ENCODE peak calls at places on chromosomes 12 and 14, in four cellular contexts. One of them, this sample, is unnamed. For H3K27me3, the result is how much of the 10 kb centered on the place peaks cover.

GRCh38 chr14:56100556-56100955 is 17.7 kb upstream of the PELI2 start:
- DNase-seq in GM23248: peak
- DNase-seq in colonic mucosa: no peak
- DNase-seq in A673: no peak
- DNase-seq in this sample: no peak

GRCh38 chr14:98136019-98136418 is 1136.0 kb downstream of the BCL11B start:
- DNase-seq in GM23248: no peak
- DNase-seq in colonic mucosa: no peak
- DNase-seq in A673: no peak
- DNase-seq in this sample: no peak

GRCh38 chr12:92859650-92860386 is 69.3 kb downstream of the EEA1 start:
- DNase-seq in GM23248: no peak
- DNase-seq in colonic mucosa: no peak
- DNase-seq in A673: peak
- DNase-seq in this sample: no peak

GRCh38 chr12:68617160-68617926 is 6.6 kb downstream of the RAP1B start:
- DNase-seq in GM23248: peak
- DNase-seq in colonic mucosa: no peak
- DNase-seq in A673: no peak
- DNase-seq in this sample: no peak

GRCh38 chr12:31651893-31652521 is 7.5 kb upstream of the ETFBKMT start:
- DNase-seq in GM23248: no peak
- DNase-seq in colonic mucosa: no peak
- DNase-seq in A673: no peak
- DNase-seq in this sample: no peak

GRCh38 chr14:93906341-93907329 is 20.5 kb upstream of the FAM181A start:
- DNase-seq in GM23248: peak
- DNase-seq in colonic mucosa: peak
- DNase-seq in A673: peak
- DNase-seq in this sample: peak

GRCh38 chr12:104656383-104656782 is 199.6 kb downstream of the CHST11 start:
- DNase-seq in GM23248: no peak
- DNase-seq in colonic mucosa: no peak
- DNase-seq in A673: no peak
- DNase-seq in this sample: no peak

GRCh38 chr12:53722450-53723041 is 4.7 kb downstream of the CALCOCO1 start:
- DNase-seq in GM23248: no peak
- DNase-seq in colonic mucosa: no peak
- DNase-seq in A673: no peak
- DNase-seq in this sample: no peak

GRCh38 chr14:35390577-35391387 is 13.8 kb downstream of the NFKBIA start:
- DNase-seq in GM23248: peak
- DNase-seq in colonic mucosa: no peak
- DNase-seq in A673: peak
- DNase-seq in this sample: no peak

GRCh38 chr12:1906579-1906978 is 11.9 kb downstream of the CACNA2D4 start:
- DNase-seq in GM23248: no peak
- DNase-seq in colonic mucosa: peak
- DNase-seq in A673: no peak
- DNase-seq in this sample: no peak

GRCh38 chr12:1830981-1831930 is 10.9 kb downstream of the LRTM2 start:
- DNase-seq in GM23248: peak
- DNase-seq in colonic mucosa: no peak
- DNase-seq in A673: no peak
- DNase-seq in this sample: peak

GRCh38 chr12:103326190-103326589 is 169.6 kb downstream of the C12orf42 start:
- DNase-seq in GM23248: peak
- DNase-seq in colonic mucosa: no peak
- DNase-seq in A673: peak
- DNase-seq in this sample: no peak

GRCh38 chr12:79409562-79409961 is 281.2 kb downstream of the PAWR start:
- DNase-seq in GM23248: peak
- DNase-seq in colonic mucosa: no peak
- DNase-seq in A673: peak
- DNase-seq in this sample: no peak

GRCh38 chr14:25908707-25909106 is 689.1 kb downstream of the NOVA1 start:
- DNase-seq in GM23248: no peak
- DNase-seq in colonic mucosa: no peak
- DNase-seq in A673: no peak
- DNase-seq in this sample: no peak

GRCh38 chr12:51323966-51324895 is at the start of gene BIN2:
- DNase-seq in GM23248: no peak
- DNase-seq in colonic mucosa: no peak
- DNase-seq in A673: no peak
- DNase-seq in this sample: no peak
- H3K4me3 ChIP-seq in GM23248: no peak
- H3K4me3 ChIP-seq in colonic mucosa: peak
- H3K4me3 ChIP-seq in A673: no peak
- H3K4me3 ChIP-seq in this sample: no peak

DNA sequence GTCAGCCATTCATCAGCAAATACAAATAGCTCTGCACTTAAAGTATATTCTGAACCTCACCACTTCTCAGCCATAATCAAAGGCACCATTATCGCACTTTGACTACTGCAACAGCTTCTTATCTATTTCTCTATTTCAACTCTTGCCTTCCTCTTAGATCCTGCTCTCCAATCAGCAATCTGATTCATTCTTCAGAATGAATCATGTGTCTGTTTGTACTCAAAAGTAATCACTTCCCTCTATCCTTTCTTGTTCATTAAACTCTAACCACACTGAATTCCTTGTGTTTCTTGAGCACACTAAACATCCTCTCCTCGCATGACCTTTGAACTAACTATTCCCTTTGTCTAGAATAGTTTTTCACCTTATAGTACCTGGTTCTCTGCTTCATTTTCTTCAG is 12.8 kb upstream of the OR4E1 start:
- DNase-seq in GM23248: no peak
- DNase-seq in colonic mucosa: no peak
- DNase-seq in A673: no peak
- DNase-seq in this sample: no peak
- H3K27me3 ChIP-seq in GM23248: under half
- H3K27me3 ChIP-seq in colonic mucosa: under half
- H3K27me3 ChIP-seq in A673: under half
- H3K27me3 ChIP-seq in this sample: under half

DNA sequence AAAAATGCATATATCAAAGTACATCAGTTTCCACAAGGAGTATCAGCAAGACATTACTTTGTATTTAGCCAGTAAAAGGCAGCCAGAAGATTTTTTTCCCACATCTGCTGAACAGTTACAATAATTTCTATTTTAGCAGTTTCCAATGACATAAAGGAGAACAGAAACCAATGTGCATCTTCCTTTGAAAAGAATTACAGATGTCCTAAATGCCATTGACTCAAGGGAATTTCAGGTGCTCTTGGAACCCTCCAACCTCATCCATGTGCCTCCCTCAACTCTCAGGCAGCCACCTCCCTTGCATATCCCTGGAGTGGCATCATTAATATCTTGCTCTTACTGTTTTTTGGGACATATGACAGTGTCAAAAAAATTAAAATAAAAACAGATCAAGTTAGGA is 62.2 kb upstream of the ST8SIA1 start:
- DNase-seq in GM23248: no peak
- DNase-seq in colonic mucosa: no peak
- DNase-seq in A673: no peak
- DNase-seq in this sample: no peak
- H3K4me3 ChIP-seq in GM23248: no peak
- H3K4me3 ChIP-seq in colonic mucosa: no peak
- H3K4me3 ChIP-seq in A673: no peak
- H3K4me3 ChIP-seq in this sample: no peak

DNA sequence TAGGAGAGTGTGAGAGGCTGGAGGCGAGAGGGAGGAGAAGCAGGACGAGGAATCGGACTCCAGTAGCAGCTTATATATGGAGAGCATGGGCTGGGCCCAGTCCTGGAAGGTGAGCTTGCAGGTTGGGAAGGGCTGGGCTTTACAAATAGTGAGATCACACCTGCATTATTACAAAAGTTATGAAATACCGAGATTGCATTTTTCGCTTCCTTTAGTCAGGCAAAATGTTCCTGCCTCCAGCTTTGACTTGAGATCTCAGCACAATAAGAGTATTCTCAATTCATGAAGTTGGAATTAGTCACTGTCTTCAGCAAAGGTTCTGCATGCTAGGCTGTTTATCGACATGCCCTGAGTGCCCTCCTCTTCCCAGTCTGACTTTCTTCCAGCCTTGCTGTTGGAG is at the start of gene KRT6B:
- DNase-seq in GM23248: no peak
- DNase-seq in colonic mucosa: no peak
- DNase-seq in A673: no peak
- DNase-seq in this sample: no peak
- H3K27me3 ChIP-seq in GM23248: under half
- H3K27me3 ChIP-seq in colonic mucosa: under half
- H3K27me3 ChIP-seq in A673: under half
- H3K27me3 ChIP-seq in this sample: under half

DNA sequence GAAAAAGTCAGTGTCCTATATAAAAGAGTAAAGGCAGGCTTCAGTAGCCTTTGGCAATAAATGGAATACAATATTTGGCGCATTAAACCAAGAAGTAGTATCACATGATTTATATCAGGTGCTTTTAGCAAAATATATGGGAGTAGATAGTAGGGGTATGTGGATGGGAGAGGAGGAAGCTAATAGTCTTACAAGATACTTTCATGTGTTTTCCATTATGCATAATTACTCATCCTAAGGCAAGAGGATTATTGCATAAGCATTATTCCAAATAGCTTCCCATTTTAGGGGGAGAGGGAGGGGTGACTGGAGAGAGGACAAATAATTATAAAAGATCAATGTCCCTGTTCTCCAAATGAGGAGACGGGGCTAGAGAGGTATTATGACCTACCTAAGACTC is 104.3 kb downstream of the DUSP6 start:
- DNase-seq in GM23248: peak
- DNase-seq in colonic mucosa: no peak
- DNase-seq in A673: no peak
- DNase-seq in this sample: no peak
- H3K4me3 ChIP-seq in GM23248: no peak
- H3K4me3 ChIP-seq in colonic mucosa: no peak
- H3K4me3 ChIP-seq in A673: no peak
- H3K4me3 ChIP-seq in this sample: no peak

GRCh38 chr12:114443607-114444421 is 37.9 kb upstream of the TBX5 start:
- DNase-seq in GM23248: no peak
- DNase-seq in colonic mucosa: no peak
- DNase-seq in A673: no peak
- DNase-seq in this sample: no peak
- H3K27me3 ChIP-seq in GM23248: under half
- H3K27me3 ChIP-seq in colonic mucosa: half or more
- H3K27me3 ChIP-seq in A673: half or more
- H3K27me3 ChIP-seq in this sample: under half

DNA sequence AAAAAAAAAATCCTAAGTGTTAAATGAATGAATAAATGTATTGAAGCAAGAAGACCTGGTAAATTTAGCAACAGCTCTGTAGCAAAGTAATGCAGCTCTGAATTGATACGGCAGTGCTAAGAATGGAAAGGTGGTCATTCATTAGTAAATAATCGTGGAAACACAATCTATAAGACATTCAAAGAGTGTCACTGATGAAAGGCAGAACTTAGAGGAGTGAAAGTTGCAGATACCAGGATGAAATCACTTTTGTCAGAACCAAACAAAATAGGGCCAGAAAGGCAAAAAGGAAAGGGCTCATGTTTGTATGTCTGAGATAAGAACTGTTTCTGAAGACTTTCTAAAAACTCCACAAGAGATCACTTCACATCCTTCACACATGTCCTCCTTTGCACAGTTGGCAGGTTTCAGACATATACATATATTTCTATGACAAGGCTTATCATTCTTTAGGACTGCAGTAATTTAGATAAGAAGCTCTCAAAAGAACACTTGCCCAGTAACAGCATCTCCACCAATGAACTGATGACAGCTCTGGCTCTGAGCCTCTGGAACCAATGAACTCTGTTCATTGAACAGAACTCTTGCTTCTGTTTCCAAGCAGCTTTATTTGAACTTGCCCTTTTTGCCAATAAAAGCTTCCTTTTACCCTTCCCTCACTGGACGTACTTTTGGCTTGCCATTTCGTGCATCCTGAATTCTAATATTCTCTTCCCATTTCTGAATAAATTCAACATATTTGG is 4.2 kb upstream of the LRR1 start:
- DNase-seq in GM23248: peak
- DNase-seq in colonic mucosa: peak
- DNase-seq in A673: no peak
- DNase-seq in this sample: peak
- H3K4me3 ChIP-seq in GM23248: no peak
- H3K4me3 ChIP-seq in colonic mucosa: no peak
- H3K4me3 ChIP-seq in A673: no peak
- H3K4me3 ChIP-seq in this sample: no peak

GRCh38 chr12:132208153-132208823 is 64.0 kb downstream of the NOC4L start:
- DNase-seq in GM23248: no peak
- DNase-seq in colonic mucosa: no peak
- DNase-seq in A673: no peak
- DNase-seq in this sample: no peak
- H3K27me3 ChIP-seq in GM23248: under half
- H3K27me3 ChIP-seq in colonic mucosa: under half
- H3K27me3 ChIP-seq in A673: under half
- H3K27me3 ChIP-seq in this sample: under half

GRCh38 chr14:50985124-50985815 is 41.0 kb upstream of the PYGL start:
- DNase-seq in GM23248: peak
- DNase-seq in colonic mucosa: no peak
- DNase-seq in A673: no peak
- DNase-seq in this sample: no peak
- H3K4me3 ChIP-seq in GM23248: no peak
- H3K4me3 ChIP-seq in colonic mucosa: no peak
- H3K4me3 ChIP-seq in A673: no peak
- H3K4me3 ChIP-seq in this sample: no peak